ENCODE peak calls at places on chromosomes 5 and 9, in four cellular contexts. G is GM03348; W is stimulated activated CD4-positive, alpha-beta T cell treated with anti-CD3 and anti-CD28 coated beads, Interleukin-12 subunit alpha, Interleukin-12 subunit beta, amount 100 ng/mL, for 48 hours; L is posterior cingulate gyrus. O is an unnamed sample.

GRCh38 chr9:106339882-106340281 is 523.1 kb upstream of the ZNF462 start:
- DNase-seq in G (no peak), W (no peak), L (no peak), O (no peak)

GRCh38 chr5:16776611-16777251 is 159.4 kb downstream of the MYO10 start:
- DNase-seq in G (peak; percentile 23), W (no peak), L (no peak), O (no peak)

GRCh38 chr5:112005533-112005926 is 248.5 kb upstream of the NREP start:
- DNase-seq in G (peak; percentile 24), W (no peak), L (no peak), O (no peak)

GRCh38 chr9:107425110-107426025 is 64.2 kb downstream of the KLF4 start:
- DNase-seq in G (peak; percentile 86), W (peak; percentile 40), L (peak; percentile 87), O (no peak)

GRCh38 chr9:4887556-4887955 is 94.8 kb downstream of the RCL1 start:
- DNase-seq in G (peak; percentile 40), W (no peak), L (no peak), O (peak; percentile 5)

GRCh38 chr5:54820759-54821158 is 164.6 kb downstream of the ESM1 start:
- DNase-seq in G (no peak), W (no peak), L (no peak), O (no peak)

GRCh38 chr9:14312721-14313377 is 1.1 kb downstream of the NFIB start:
- DNase-seq in G (peak; percentile 35), W (no peak), L (no peak), O (peak; percentile 70)

GRCh38 chr5:44002381-44002901 is 386.8 kb downstream of the FGF10 start:
- DNase-seq in G (no peak), W (no peak), L (no peak), O (no peak)

GRCh38 chr5:16935271-16936149 is 578 bp downstream of the MYO10 start:
- DNase-seq in G (peak; percentile 41), W (peak; percentile 8), L (peak; percentile 78), O (no peak)

GRCh38 chr9:33472171-33472920 is 1.4 kb downstream of the NOL6 start:
- DNase-seq in G (no peak), W (no peak), L (no peak), O (no peak)

GRCh38 chr9:114126247-114127060 is 27.4 kb upstream of the KIF12 start:
- DNase-seq in G (no peak), W (no peak), L (no peak), O (no peak)

GRCh38 chr5:31854181-31854624 is 215.3 kb downstream of the PDZD2 start:
- DNase-seq in G (peak; percentile 8), W (no peak), L (no peak), O (no peak)

GRCh38 chr9:98714833-98715232 is 6.1 kb upstream of the GABBR2 start:
- DNase-seq in G (no peak), W (no peak), L (no peak), O (no peak)

GRCh38 chr5:2135833-2136232 is 253.1 kb upstream of the IRX4 start:
- DNase-seq in G (no peak), W (no peak), L (no peak), O (no peak)

GRCh38 chr5:107425541-107426031 is 245.2 kb downstream of the EFNA5 start:
- DNase-seq in G (peak; percentile 65), W (no peak), L (no peak), O (no peak)

GRCh38 chr9:126883636-126884035 is 23.2 kb downstream of the ZBTB34 start:
- DNase-seq in G (no peak), W (no peak), L (no peak), O (no peak)

GRCh38 chr5:97635553-97635952 is 452.5 kb upstream of the RIOK2 start:
- DNase-seq in G (no peak), W (no peak), L (no peak), O (no peak)

GRCh38 chr5:57277085-57277484 is 103.2 kb downstream of the GPBP1 start:
- DNase-seq in G (peak; percentile 34), W (no peak), L (no peak), O (no peak)

GRCh38 chr5:149853019-149853648 is 91.5 kb downstream of the PDE6A start:
- DNase-seq in G (peak; percentile 84), W (peak; percentile 31), L (peak; percentile 81), O (no peak)

GRCh38 chr5:173378727-173379126 is 50.5 kb upstream of the STC2 start:
- DNase-seq in G (no peak), W (no peak), L (no peak), O (no peak)

GRCh38 chr9:134789168-134789567 is 91.4 kb upstream of the FCN2 start:
- DNase-seq in G (no peak), W (no peak), L (no peak), O (no peak)

GRCh38 chr9:104895572-104895971 is 32.4 kb downstream of the ABCA1 start:
- DNase-seq in G (peak; percentile 79), W (no peak), L (no peak), O (no peak)

GRCh38 chr5:117559005-117559844 is 984.6 kb upstream of the SEMA6A start:
- DNase-seq in G (no peak), W (no peak), L (no peak), O (no peak)

GRCh38 chr5:71998746-71999145 is 108.5 kb upstream of the MAP1B start:
- DNase-seq in G (no peak), W (no peak), L (no peak), O (no peak)

GRCh38 chr9:6845881-6846280 is 88.1 kb downstream of the KDM4C start:
- DNase-seq in G (peak; percentile 19), W (no peak), L (no peak), O (no peak)

GRCh38 chr5:32505718-32506117 is 61.2 kb upstream of the ZFR start:
- DNase-seq in G (peak; percentile 68), W (no peak), L (no peak), O (no peak)

GRCh38 chr5:175195698-175196656 is 248.0 kb downstream of the DRD1 start:
- DNase-seq in G (no peak), W (no peak), L (no peak), O (no peak)

GRCh38 chr5:85614482-85614881 is 1003.3 kb upstream of the COX7C start:
- DNase-seq in G (no peak), W (no peak), L (no peak), O (no peak)

GRCh38 chr5:96432245-96433065 is 593 bp downstream of the PCSK1 start:
- DNase-seq in G (peak; percentile 41), W (no peak), L (peak; percentile 87), O (no peak)

GRCh38 chr5:174947548-174947947 is 223.2 kb downstream of the MSX2 start:
- DNase-seq in G (no peak), W (no peak), L (no peak), O (no peak)

GRCh38 chr5:95920822-95921221 is 40.8 kb downstream of the ELL2 start:
- DNase-seq in G (no peak), W (no peak), L (no peak), O (no peak)

GRCh38 chr9:2066312-2067273 is 51.4 kb downstream of the SMARCA2 start:
- DNase-seq in G (peak; percentile 61), W (no peak), L (no peak), O (no peak)

GRCh38 chr9:96241391-96241809 is 60.6 kb downstream of the HSD17B3 start:
- DNase-seq in G (no peak), W (peak; percentile 60), L (no peak), O (no peak)

GRCh38 chr5:132947661-132948060 is 15.8 kb downstream of the AFF4 start:
- DNase-seq in G (no peak), W (no peak), L (no peak), O (no peak)

O was measured in amygdala.